ENCODE peak calls at places on chromosomes 12 and 14, in five cellular contexts. Z is COR-L47, P is mammary epithelial cell, B is left colon, K is HAP-1. R is an unnamed sample.

GRCh38 chr12:63319386-63319785 is 168.4 kb upstream of the AVPR1A start:
- DNase-seq in Z (peak), P (peak), B (no peak), K (no peak), R (no peak)

GRCh38 chr12:81257952-81258551 is 180.2 kb downstream of the ACSS3 start:
- DNase-seq in Z (peak), P (peak), B (no peak), K (peak), R (peak)

GRCh38 chr12:6958609-6959375 is 7.6 kb downstream of the PTPN6 start:
- DNase-seq in Z (no peak), P (no peak), B (peak), K (no peak), R (no peak)

GRCh38 chr14:64095620-64096019 is 198.6 kb downstream of the ESR2 start:
- DNase-seq in Z (no peak), P (peak), B (no peak), K (no peak), R (no peak)

GRCh38 chr12:120368789-120369475 is at the start of gene MSI1:
- DNase-seq in Z (no peak), P (no peak), B (no peak), K (peak), R (no peak)

GRCh38 chr14:102908766-102909455 is 13.6 kb upstream of the AMN start:
- DNase-seq in Z (no peak), P (no peak), B (no peak), K (no peak), R (no peak)

GRCh38 chr12:44972746-44973421 is 78.0 kb downstream of the DBX2 start:
- DNase-seq in Z (no peak), P (peak), B (no peak), K (peak), R (peak)

GRCh38 chr12:105281694-105282049 is 45.7 kb upstream of the APPL2 start:
- DNase-seq in Z (no peak), P (no peak), B (no peak), K (no peak), R (no peak)

GRCh38 chr14:30034049-30034635 is 106.5 kb upstream of the PRKD1 start:
- DNase-seq in Z (peak), P (no peak), B (no peak), K (no peak), R (peak)

GRCh38 chr12:14567311-14568195 is at the start of gene PLBD1:
- DNase-seq in Z (no peak), P (peak), B (peak), K (no peak), R (peak)

GRCh38 chr14:24436355-24437019 is 6.1 kb downstream of the SDR39U1 start:
- DNase-seq in Z (peak), P (peak), B (no peak), K (peak), R (peak)

GRCh38 chr12:83615152-83615551 is 928.4 kb downstream of the TMTC2 start:
- DNase-seq in Z (no peak), P (no peak), B (no peak), K (no peak), R (no peak)